ENCODE peak calls at places on chromosomes 16 and 17, in nine cellular contexts. C, M, O, K, S, X, I, P and J are unnamed samples.

GRCh38 chr17:62760059-62760887 is 47.8 kb downstream of the MARCHF10 start:
- DNase-seq in C (no peak), M (no peak), O (no peak), K (no peak), S (no peak), X (no peak), I (no peak), P (no peak), J (no peak)

GRCh38 chr17:27573971-27574525 is 56.9 kb upstream of the LGALS9 start:
- DNase-seq in C (no peak), M (peak; percentile 42), O (peak; percentile 73), K (no peak), S (no peak), X (peak; percentile 30), I (no peak), P (no peak), J (no peak)

GRCh38 chr16:68907297-68907999 is 64.1 kb downstream of the TANGO6 start:
- DNase-seq in C (no peak), M (no peak), O (no peak), K (no peak), S (no peak), X (peak; percentile 29), I (no peak), P (peak; percentile 12), J (no peak)

GRCh38 chr17:41683441-41684007 is 5.2 kb upstream of the EIF1 start:
- DNase-seq in C (no peak), M (no peak), O (no peak), K (no peak), S (no peak), X (no peak), I (no peak), P (no peak), J (no peak)

GRCh38 chr16:20614201-20615141 is 38.3 kb upstream of the ACSM2B start:
- DNase-seq in C (no peak), M (no peak), O (no peak), K (no peak), S (no peak), X (no peak), I (no peak), P (no peak), J (no peak)

GRCh38 chr17:15285466-15285865 is 20.3 kb upstream of the PMP22 start:
- DNase-seq in C (no peak), M (no peak), O (no peak), K (no peak), S (no peak), X (no peak), I (no peak), P (no peak), J (no peak)

GRCh38 chr16:81443688-81444447 is 740 bp upstream of the CMIP start:
- DNase-seq in C (no peak), M (no peak), O (no peak), K (no peak), S (no peak), X (peak; percentile 54), I (no peak), P (no peak), J (no peak)

GRCh38 chr16:27108826-27109665 is 42.3 kb downstream of the C16orf82 start:
- DNase-seq in C (no peak), M (no peak), O (no peak), K (no peak), S (no peak), X (no peak), I (no peak), P (no peak), J (no peak)

GRCh38 chr17:75901727-75902126 is 3.0 kb downstream of the MRPL38 start:
- DNase-seq in C (no peak), M (no peak), O (no peak), K (no peak), S (no peak), X (no peak), I (no peak), P (no peak), J (no peak)

GRCh38 chr17:73541561-73541981 is 102.7 kb downstream of the SDK2 start:
- DNase-seq in C (no peak), M (no peak), O (peak; percentile 30), K (no peak), S (no peak), X (no peak), I (no peak), P (no peak), J (no peak)

GRCh38 chr17:46853896-46854444 is 2.6 kb downstream of the WNT9B start:
- DNase-seq in C (no peak), M (no peak), O (no peak), K (no peak), S (no peak), X (peak; percentile 50), I (no peak), P (no peak), J (no peak)

GRCh38 chr17:27545562-27546229 is 85.3 kb upstream of the LGALS9 start:
- DNase-seq in C (no peak), M (no peak), O (no peak), K (no peak), S (no peak), X (no peak), I (no peak), P (no peak), J (no peak)

GRCh38 chr16:78684040-78684611 is 584.7 kb downstream of the WWOX start:
- DNase-seq in C (no peak), M (peak; percentile 46), O (no peak), K (no peak), S (no peak), X (no peak), I (no peak), P (peak; percentile 51), J (no peak)

GRCh38 chr16:69924777-69925191 is 26.4 kb upstream of the CLEC18A start:
- DNase-seq in C (no peak), M (no peak), O (no peak), K (no peak), S (no peak), X (peak; percentile 11), I (no peak), P (peak; percentile 63), J (no peak)

GRCh38 chr17:81870155-81870977 is 771 bp downstream of the ARHGDIA start:
- DNase-seq in C (no peak), M (peak; percentile 69), O (peak; percentile 29), K (no peak), S (peak; percentile 74), X (peak; percentile 56), I (no peak), P (no peak), J (no peak)

GRCh38 chr16:87490091-87490798 is 2.6 kb downstream of the ZCCHC14 start:
- DNase-seq in C (no peak), M (no peak), O (no peak), K (no peak), S (no peak), X (no peak), I (no peak), P (no peak), J (no peak)

GRCh38 chr16:85527767-85528297 is 85.3 kb upstream of the GSE1 start:
- DNase-seq in C (no peak), M (no peak), O (no peak), K (no peak), S (no peak), X (no peak), I (no peak), P (no peak), J (no peak)

GRCh38 chr16:2359919-2360318 is 19.4 kb upstream of the ABCA3 start:
- DNase-seq in C (no peak), M (no peak), O (no peak), K (no peak), S (no peak), X (no peak), I (no peak), P (no peak), J (no peak)

GRCh38 chr16:78353610-78354009 is 254.2 kb downstream of the WWOX start:
- DNase-seq in C (no peak), M (no peak), O (no peak), K (no peak), S (no peak), X (peak; percentile 12), I (no peak), P (no peak), J (no peak)

GRCh38 chr17:66426397-66427033 is 124.1 kb downstream of the PRKCA start:
- DNase-seq in C (no peak), M (peak; percentile 59), O (peak; percentile 16), K (peak; percentile 31), S (no peak), X (peak; percentile 65), I (no peak), P (peak; percentile 66), J (no peak)

GRCh38 chr17:4310349-4311060 is 46.7 kb upstream of the ANKFY1 start:
- DNase-seq in C (no peak), M (no peak), O (no peak), K (no peak), S (no peak), X (peak; percentile 21), I (no peak), P (peak; percentile 90), J (no peak)
- TF ChIP-seq REST in C (no peak), M (no peak), O (no peak), K (no peak), S (no peak), X (no peak), I (no peak), P (peak; percentile 75), J (no peak)

DNA sequence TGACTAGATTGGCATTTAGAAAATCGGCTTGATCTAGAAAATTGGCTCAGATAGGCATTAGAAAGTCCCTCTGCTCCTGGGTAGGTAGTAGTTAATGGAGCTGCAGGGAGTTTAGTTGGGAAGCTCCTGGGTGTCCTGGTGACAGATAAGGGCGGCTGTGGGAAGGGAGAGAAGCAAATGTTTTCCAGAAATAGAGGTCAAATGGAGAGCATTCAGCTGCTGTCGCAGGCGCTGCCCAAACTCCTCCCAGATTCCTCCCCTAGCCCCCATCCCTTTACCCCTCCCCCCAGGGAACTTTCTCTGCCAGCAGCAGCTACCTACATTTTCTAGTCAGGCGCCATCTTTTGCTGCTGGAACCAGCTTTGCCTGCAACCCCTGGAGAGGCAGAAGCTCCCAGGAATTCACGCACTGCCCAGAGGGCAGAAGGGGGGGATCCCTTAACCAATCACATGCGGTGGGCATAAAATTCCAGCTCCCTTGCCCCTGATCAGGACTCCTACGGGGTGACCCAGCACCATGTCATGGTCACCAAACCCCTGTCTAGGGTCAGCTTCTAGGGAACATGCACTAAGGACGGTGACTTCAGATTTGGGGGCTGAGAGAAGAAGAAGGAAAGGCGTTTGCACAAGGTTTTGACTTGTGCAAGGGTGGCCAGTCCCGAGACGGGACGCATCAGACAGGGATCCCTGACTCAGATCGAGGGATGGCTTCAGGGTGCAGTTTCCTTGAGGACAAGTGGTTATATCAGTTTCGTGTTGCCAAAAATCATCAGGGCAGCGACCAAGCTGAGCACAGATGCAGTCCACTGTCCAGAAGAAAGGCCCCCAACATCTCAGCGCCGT is 43.8 kb downstream of the SOCS1 start:
- DNase-seq in C (no peak), M (no peak), O (peak; percentile 33), K (no peak), S (peak; percentile 69), X (no peak), I (no peak), P (no peak), J (no peak)
- TF ChIP-seq REST in C (no peak), M (no peak), O (no peak), K (no peak), S (no peak), X (no peak), I (no peak), P (no peak), J (no peak)

GRCh38 chr17:63816669-63817068 is 10.6 kb upstream of the PSMC5 start:
- DNase-seq in C (no peak), M (no peak), O (no peak), K (no peak), S (no peak), X (no peak), I (no peak), P (no peak), J (no peak)
- TF ChIP-seq REST in C (no peak), M (no peak), O (no peak), K (no peak), S (no peak), X (no peak), I (no peak), P (no peak), J (no peak)

GRCh38 chr16:24409045-24409444 is 130.3 kb upstream of the RBBP6 start:
- DNase-seq in C (no peak), M (peak; percentile 55), O (no peak), K (peak; percentile 7), S (peak; percentile 19), X (peak; percentile 68), I (no peak), P (no peak), J (no peak)
- TF ChIP-seq REST in C (no peak), M (no peak), O (no peak), K (no peak), S (no peak), X (no peak), I (no peak), P (no peak), J (no peak)